ENCODE peak calls at places on chromosomes 4 and X, in nine cellular contexts. O is stimulated activated CD4-positive, alpha-beta T cell treated with anti-CD3 and anti-CD28 coated beads, Interleukin-1b, Interleukin-23, amount 100 ng/mL, for 24 hours; C is amniotic stem cell; B is CD8-positive, alpha-beta memory T cell; W is NCI-H774; D is hypothalamus; R is AG20443; Z is LoVo; H is activated T-helper 1 cell treated with Interleukin-2 at 50 U/mL for 16 hours. S is an unnamed sample.

GRCh38 chr4:148649669-148650331 is 207.6 kb upstream of the NR3C2 start:
- DNase-seq in C (no peak), D (no peak), Z (no peak), R (no peak), W (no peak), B (no peak), H (no peak), O (no peak), S (no peak)

GRCh38 chr4:14269824-14270223 is 642.3 kb upstream of the BOD1L1 start:
- DNase-seq in B (no peak), H (no peak), O (no peak), R (no peak), W (no peak), C (no peak), Z (no peak), D (no peak), S (no peak)

GRCh38 chr4:109977854-109978501 is 65.3 kb downstream of the EGF start:
- DNase-seq in D (no peak), O (no peak), H (no peak), B (no peak), W (no peak), Z (peak), C (peak), R (peak), S (peak)

GRCh38 chr4:152981278-152981677 is 45.2 kb downstream of the FHDC1 start:
- DNase-seq in R (no peak), B (no peak), Z (no peak), O (no peak), H (no peak), D (no peak), C (no peak), W (no peak), S (no peak)

GRCh38 chr4:110289601-110290100 is 91.2 kb upstream of the ELOVL6 start:
- DNase-seq in O (no peak), H (no peak), C (no peak), R (no peak), B (no peak), D (no peak), Z (no peak), W (no peak), S (no peak)

GRCh38 chr4:180449395-180449956 is 1793.7 kb upstream of the TENM3 start:
- DNase-seq in H (no peak), D (no peak), B (no peak), R (no peak), Z (peak), W (no peak), C (peak), O (no peak), S (peak)

GRCh38 chr4:168993724-168994510 is 16.1 kb downstream of the CBR4 start:
- DNase-seq in W (no peak), B (no peak), R (peak), Z (no peak), C (no peak), H (no peak), O (no peak), D (no peak), S (no peak)

GRCh38 chr4:154738426-154738825 is 5.4 kb upstream of the LRAT start:
- DNase-seq in H (no peak), Z (no peak), C (no peak), R (no peak), D (no peak), W (no peak), O (no peak), B (no peak), S (no peak)

GRCh38 chr4:148017801-148018200 is 285.9 kb downstream of the ARHGAP10 start:
- DNase-seq in H (no peak), O (no peak), W (no peak), B (no peak), D (no peak), C (no peak), R (no peak), Z (no peak), S (no peak)

GRCh38 chrX:19954707-19955106 is 36.2 kb downstream of the BCLAF3 start:
- DNase-seq in Z (no peak), B (no peak), O (no peak), W (no peak), H (no peak), D (no peak), C (no peak), R (no peak), S (no peak)

GRCh38 chr4:138241281-138242075 is 671 bp downstream of the SLC7A11 start:
- DNase-seq in H (no peak), Z (peak), O (no peak), D (peak), C (no peak), W (no peak), R (peak), B (no peak), S (peak)

GRCh38 chr4:14771091-14771490 is 231.2 kb upstream of the CPEB2 start:
- DNase-seq in D (no peak), R (no peak), W (no peak), Z (no peak), H (no peak), O (no peak), B (no peak), C (no peak), S (no peak)

GRCh38 chr4:1364748-1365147 is 17.7 kb downstream of the UVSSA start:
- DNase-seq in R (no peak), D (no peak), O (no peak), B (peak), Z (no peak), H (no peak), W (no peak), C (no peak), S (no peak)

GRCh38 chr4:4859010-4859798 is at the start of gene MSX1:
- DNase-seq in D (peak), H (no peak), C (peak), O (peak), Z (peak), R (peak), B (no peak), W (peak), S (peak)

GRCh38 chr4:101284546-101284945 is 62.8 kb downstream of the PPP3CA start:
- DNase-seq in Z (no peak), W (no peak), B (no peak), O (no peak), R (peak), H (no peak), D (no peak), C (no peak), S (no peak)

GRCh38 chr4:71187399-71188196 is 151.2 kb upstream of the SLC4A4 start:
- DNase-seq in W (no peak), B (peak), O (no peak), D (no peak), Z (no peak), H (no peak), R (peak), C (peak), S (peak)

GRCh38 chr4:147633113-147633512 is 15.9 kb downstream of the TMEM184C start:
- DNase-seq in O (no peak), W (no peak), Z (no peak), B (no peak), C (peak), H (no peak), R (no peak), D (no peak), S (no peak)

GRCh38 chrX:16187024-16187698 is 19.9 kb downstream of the MAGEB17 start:
- DNase-seq in Z (no peak), H (no peak), C (no peak), O (no peak), R (no peak), W (no peak), B (no peak), D (no peak), S (no peak)

GRCh38 chr4:128107766-128108165 is 46.7 kb downstream of the LARP1B start:
- DNase-seq in D (no peak), B (no peak), Z (no peak), O (no peak), W (no peak), H (no peak), C (no peak), R (peak), S (no peak)

GRCh38 chr4:40840985-40841571 is 91.3 kb downstream of the NSUN7 start:
- DNase-seq in R (peak), Z (peak), C (peak), W (peak), B (peak), D (peak), H (peak), O (peak), S (peak)

GRCh38 chr4:128660361-128660964 is 149.0 kb upstream of the JADE1 start:
- DNase-seq in D (peak), R (peak), O (no peak), C (no peak), Z (no peak), B (no peak), W (no peak), H (no peak), S (no peak)

GRCh38 chr4:80365928-80366327 is 30.4 kb downstream of the CFAP299 start:
- DNase-seq in R (peak), D (no peak), O (peak), B (peak), Z (peak), W (peak), H (peak), C (peak), S (peak)